ENCODE peak calls at places on chromosomes 16 and 17, in four cellular contexts. R is A549, N is HepG2, P is endothelial cell of umbilical vein. H is an unnamed sample.

GRCh38 chr17:28228109-28228840 is 90.7 kb upstream of the TMEM97 start:
- DNase-seq in P (no peak), R (peak), N (no peak), H (peak)

GRCh38 chr17:42428141-42428944 is 5.3 kb upstream of the CAVIN1 start:
- DNase-seq in R (peak), N (peak), P (peak), H (peak)

GRCh38 chr17:6596941-6597340 is 40.6 kb upstream of the PITPNM3 start:
- DNase-seq in P (no peak), N (no peak), R (no peak), H (no peak)

GRCh38 chr17:62093188-62094155 is 28.4 kb upstream of the MED13 start:
- DNase-seq in N (peak), R (peak), P (peak), H (peak)

GRCh38 chr17:4176803-4177472 is 33.9 kb downstream of the CYB5D2 start:
- DNase-seq in R (no peak), P (no peak), N (no peak), H (no peak)

GRCh38 chr17:47735536-47736011 is 2.5 kb downstream of the TBX21 start:
- DNase-seq in N (no peak), P (no peak), R (no peak), H (no peak)

GRCh38 chr17:73833779-73834613 is 189.8 kb upstream of the SDK2 start:
- DNase-seq in R (no peak), P (no peak), N (no peak), H (no peak)

GRCh38 chr17:4362141-4362540 is 4.3 kb downstream of the UBE2G1 start:
- DNase-seq in R (no peak), P (no peak), N (no peak), H (peak)

GRCh38 chr17:51955245-51955644 is 203.3 kb downstream of the CA10 start:
- DNase-seq in R (no peak), P (no peak), N (no peak), H (no peak)

GRCh38 chr17:33970271-33970670 is 284.8 kb upstream of the CCL2 start:
- DNase-seq in R (no peak), N (no peak), P (no peak), H (peak)

GRCh38 chr16:87190288-87191240 is 126.6 kb downstream of the C16orf95 start:
- DNase-seq in P (no peak), R (no peak), N (no peak), H (no peak)

GRCh38 chr17:6530324-6530920 is 25.9 kb downstream of the PITPNM3 start:
- DNase-seq in P (no peak), R (no peak), N (no peak), H (no peak)

GRCh38 chr17:27633312-27634025 is 2.5 kb downstream of the LGALS9 start:
- DNase-seq in N (peak), R (no peak), P (peak), H (no peak)

GRCh38 chr17:3682033-3682432 is 13.4 kb downstream of the EMC6 start:
- DNase-seq in P (no peak), N (no peak), R (no peak), H (no peak)

GRCh38 chr17:61485067-61485775 is 33.0 kb downstream of the TBX4 start:
- DNase-seq in P (no peak), R (no peak), N (no peak), H (no peak)

GRCh38 chr16:11225677-11226549 is 30.1 kb downstream of the SOCS1 start:
- DNase-seq in R (no peak), N (no peak), P (no peak), H (no peak)

GRCh38 chr16:68013440-68013839 is 2.3 kb downstream of the DPEP2NB start:
- DNase-seq in N (no peak), R (no peak), P (peak), H (peak)

GRCh38 chr16:8611122-8611521 is 10.4 kb upstream of the METTL22 start:
- DNase-seq in P (no peak), N (no peak), R (no peak), H (no peak)

GRCh38 chr16:20249247-20249646 is 78.1 kb downstream of the GP2 start:
- DNase-seq in N (no peak), P (no peak), R (no peak), H (no peak)

GRCh38 chr17:78343433-78344201 is 16.3 kb downstream of the SOCS3 start:
- DNase-seq in P (no peak), R (no peak), N (no peak), H (peak)

GRCh38 chr16:14087590-14088154 is 16.6 kb downstream of the MRTFB start:
- DNase-seq in N (no peak), R (no peak), P (no peak), H (no peak)

GRCh38 chr16:30474062-30474452 is 1.5 kb downstream of the ITGAL start:
- DNase-seq in P (no peak), R (no peak), N (no peak), H (no peak)

GRCh38 chr16:64406661-64407267 is 715.1 kb downstream of the CDH11 start:
- DNase-seq in P (no peak), N (no peak), R (no peak), H (no peak)

GRCh38 chr17:50599606-50600005 is 35.1 kb upstream of the ABCC3 start:
- DNase-seq in P (no peak), N (no peak), R (no peak), H (no peak)

GRCh38 chr16:74192281-74192680 is 104.3 kb upstream of the PSMD7 start:
- DNase-seq in N (no peak), R (no peak), P (no peak), H (no peak)

GRCh38 chr17:32805029-32805976 is 71.6 kb downstream of the MYO1D start:
- DNase-seq in R (no peak), P (peak), N (no peak), H (no peak)

GRCh38 chr16:16083421-16084156 is 134.2 kb downstream of the ABCC1 start:
- DNase-seq in P (no peak), N (peak), R (peak), H (peak)

GRCh38 chr16:46962629-46963028 is 10.8 kb downstream of the DNAJA2 start:
- DNase-seq in R (no peak), P (no peak), N (no peak), H (no peak)

GRCh38 chr17:66526827-66527226 is 224.4 kb downstream of the PRKCA start:
- DNase-seq in R (no peak), P (no peak), N (no peak), H (no peak)

GRCh38 chr16:65786916-65787315 is 579.6 kb upstream of the CDH5 start:
- DNase-seq in R (no peak), P (no peak), N (no peak), H (no peak)

GRCh38 chr17:42135664-42136653 is 13.4 kb downstream of the HSPB9 start:
- DNase-seq in R (peak), N (peak), P (peak), H (peak)

GRCh38 chr17:1070411-1070810 is 73.5 kb downstream of the TIMM22 start:
- DNase-seq in P (no peak), N (no peak), R (no peak), H (no peak)

GRCh38 chr17:40350410-40351184 is 13.9 kb downstream of the GJD3 start:
- DNase-seq in N (no peak), P (no peak), R (no peak), H (no peak)

GRCh38 chr16:80725566-80726162 is 78.7 kb downstream of the CDYL2 start:
- DNase-seq in N (no peak), P (no peak), R (no peak), H (no peak)

GRCh38 chr16:50653633-50654524 is 27.2 kb downstream of the SNX20 start:
- DNase-seq in N (no peak), P (no peak), R (no peak), H (no peak)

GRCh38 chr17:77503293-77503655 is 362.5 kb downstream of the SEC14L1 start:
- DNase-seq in P (no peak), N (no peak), R (no peak), H (no peak)

GRCh38 chr16:4767872-4768548 is 1.0 kb upstream of the ZNF500 start:
- DNase-seq in R (no peak), N (no peak), P (no peak), H (peak)

GRCh38 chr17:62675701-62676100 is 48.2 kb downstream of the MRC2 start:
- DNase-seq in R (no peak), P (no peak), N (no peak), H (no peak)

GRCh38 chr16:4113358-4114256 is 2.6 kb downstream of the ADCY9 start:
- DNase-seq in P (no peak), R (no peak), N (peak), H (peak)

GRCh38 chr16:802914-803750 is 2.6 kb upstream of the GNG13 start:
- DNase-seq in N (no peak), P (no peak), R (no peak), H (no peak)
- TF ChIP-seq CTCF in N (no peak), P (no peak), R (no peak), H (no peak)

DNA sequence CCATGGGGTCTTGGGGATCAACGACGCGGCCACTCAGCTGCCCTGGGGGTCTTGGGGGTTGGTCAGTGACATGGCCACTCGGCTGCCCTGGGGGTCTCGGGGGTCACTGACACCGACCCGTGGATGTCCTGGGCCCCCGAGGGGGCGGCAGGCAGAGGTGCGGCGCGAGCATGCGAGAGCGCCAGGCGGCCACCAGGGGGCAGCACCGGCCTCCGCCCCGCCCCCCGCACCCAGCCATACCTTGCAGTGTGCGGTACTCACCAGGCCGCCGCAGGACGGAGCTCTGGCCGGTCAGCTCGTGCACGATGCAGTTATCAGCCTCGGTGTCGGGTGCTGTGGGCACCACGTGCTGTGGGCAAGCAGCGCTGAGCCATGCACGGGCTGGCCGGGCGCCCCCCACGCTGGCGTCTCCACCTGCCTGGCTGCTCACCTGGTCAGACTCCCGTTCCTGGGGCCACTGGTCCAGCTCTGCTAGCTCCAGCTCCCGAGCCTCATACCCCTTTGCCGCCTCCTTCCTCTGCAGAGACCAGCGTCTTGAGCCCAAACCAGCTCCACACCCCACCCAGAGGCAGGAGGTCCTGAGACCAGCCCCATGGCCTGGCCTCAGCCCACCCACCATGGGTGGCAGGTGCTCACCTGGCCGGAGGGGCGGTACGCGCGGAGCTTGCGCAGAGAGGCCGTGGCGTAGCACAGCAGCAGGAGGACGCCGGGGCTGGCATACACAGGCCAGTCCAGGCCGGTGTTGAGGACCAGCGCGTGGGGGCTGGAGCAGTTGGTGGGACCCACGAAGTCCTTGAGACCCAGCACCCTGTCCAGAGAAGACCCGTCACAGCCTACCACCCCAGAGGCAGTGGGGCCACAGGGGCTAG is 31.2 kb downstream of the CTU2 start:
- DNase-seq in R (peak), N (peak), P (peak), H (peak)
- TF ChIP-seq MYC in R (peak), N (peak), P (peak), H (peak)

GRCh38 chr16:55508271-55508921 is 476 bp upstream of the LPCAT2 start:
- DNase-seq in P (no peak), N (no peak), R (no peak), H (peak)

GRCh38 chr16:55506083-55506482 is 2.8 kb upstream of the LPCAT2 start:
- DNase-seq in R (no peak), N (peak), P (no peak), H (no peak)

GRCh38 chr16:55506708-55507107 is 2.2 kb upstream of the LPCAT2 start:
- DNase-seq in N (no peak), P (no peak), R (no peak), H (no peak)

GRCh38 chr16:55510185-55510805 is 1.4 kb downstream of the LPCAT2 start:
- DNase-seq in R (no peak), N (no peak), P (no peak), H (peak)

GRCh38 chr16:55508941-55509920 is at the start of gene LPCAT2:
- DNase-seq in R (peak), P (peak), N (peak), H (peak)
- TF ChIP-seq POLR2A in R (peak), P (peak), N (peak), H (peak)

GRCh38 chr17:45022288-45022648 is 29.2 kb downstream of the DCAKD start:
- DNase-seq in P (no peak), R (no peak), N (no peak), H (no peak)

GRCh38 chr17:45019177-45019711 is 32.2 kb downstream of the DCAKD start:
- DNase-seq in N (no peak), P (peak), R (peak), H (peak)

GRCh38 chr17:45020354-45021138 is 30.9 kb downstream of the DCAKD start:
- DNase-seq in R (no peak), P (peak), N (no peak), H (no peak)

GRCh38 chr17:45021607-45022287 is 29.7 kb downstream of the DCAKD start:
- DNase-seq in N (peak), P (peak), R (peak), H (peak)

GRCh38 chr17:45022655-45023339 is 28.6 kb downstream of the DCAKD start:
- DNase-seq in R (no peak), P (no peak), N (no peak), H (no peak)
- TF ChIP-seq CTCF in R (no peak), P (no peak), N (no peak), H (no peak)

DNA sequence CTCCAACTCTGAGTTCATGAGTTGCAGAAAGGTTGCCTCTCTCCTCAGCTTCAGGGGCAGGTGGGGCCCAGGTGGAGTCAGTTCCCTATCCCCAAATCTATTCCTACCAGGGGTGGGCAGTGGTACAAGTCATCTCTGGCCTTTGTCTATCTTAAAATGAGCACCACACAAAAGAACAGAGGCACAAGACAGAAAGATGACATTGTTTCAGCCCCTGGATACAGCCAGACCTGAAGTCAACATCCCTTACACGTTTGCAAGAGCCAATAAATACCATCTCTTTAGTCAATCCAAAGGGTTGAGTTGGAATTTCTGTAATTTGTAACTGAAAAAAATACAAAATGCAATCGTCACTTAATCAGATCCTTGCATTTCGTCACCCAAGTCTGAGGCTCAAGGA is 32.2 kb downstream of the MMP15 start:
- DNase-seq in R (no peak), N (no peak), P (no peak), H (no peak)
- TF ChIP-seq MYC in R (no peak), N (no peak), P (no peak), H (no peak)

GRCh38 chr16:85617948-85618347 is 4.8 kb downstream of the GSE1 start:
- DNase-seq in N (no peak), R (no peak), P (no peak), H (no peak)
- TF ChIP-seq POLR2A in N (no peak), R (no peak), P (no peak), H (no peak)

DNA sequence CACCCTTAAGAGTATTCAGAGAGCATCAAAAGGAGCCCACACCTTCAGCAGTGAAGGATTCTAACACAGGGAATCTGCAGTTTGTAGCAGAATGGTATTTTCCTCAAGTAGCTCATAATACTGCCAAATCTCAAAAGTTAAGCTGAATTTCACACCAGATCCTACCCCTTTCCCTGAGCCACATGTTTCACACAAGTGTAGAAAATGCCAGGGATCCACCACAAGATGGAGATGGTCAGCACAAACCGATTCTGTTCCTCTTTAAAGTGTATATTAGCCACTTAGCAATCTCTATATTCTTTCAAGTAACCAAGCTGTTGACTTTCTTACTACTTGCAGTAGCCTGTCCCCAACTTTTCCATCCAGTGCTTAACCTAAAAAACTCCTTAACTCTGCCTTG is 13.2 kb downstream of the GINS2 start:
- DNase-seq in R (peak), N (peak), P (peak), H (peak)
- TF ChIP-seq CTCF in R (peak), N (peak), P (peak), H (peak)

GRCh38 chr16:58732545-58733247 is 1.4 kb downstream of the GOT2 start:
- DNase-seq in N (no peak), R (no peak), P (peak), H (peak)
- TF ChIP-seq MYC in N (no peak), R (no peak), P (no peak), H (no peak)

GRCh38 chr16:23452572-23453337 is at the start of gene COG7:
- DNase-seq in R (peak), P (peak), N (peak), H (peak)
- TF ChIP-seq POLR2A in R (peak), P (peak), N (peak), H (peak)